ENCODE peak calls at places on chromosome 17, in six cellular contexts. W is DMS 273 treated with DMSO at 0.1 percent for 48 hours, X is T-helper 1 cell, Q is iPS-NIHi11, R is right lobe of liver, I is GF-D8. E is an unnamed sample.

GRCh38 chr17:8311131-8311790 is 1.2 kb downstream of the ARHGEF15 start:
- DNase-seq in R (no peak), Q (no peak), W (no peak), I (no peak), X (no peak), E (no peak)

GRCh38 chr17:39591958-39592954 is 15.5 kb downstream of the NEUROD2 start:
- DNase-seq in X (no peak), Q (peak), R (no peak), W (no peak), I (no peak), E (no peak)

GRCh38 chr17:42906772-42907171 is 6.2 kb downstream of the G6PC1 start:
- DNase-seq in W (no peak), X (no peak), R (no peak), Q (no peak), I (no peak), E (no peak)

GRCh38 chr17:35117984-35118383 is 1.7 kb downstream of the RAD51D start:
- DNase-seq in X (no peak), W (no peak), Q (no peak), I (no peak), R (no peak), E (no peak)

GRCh38 chr17:74045608-74046007 is 157.9 kb upstream of the RPL38 start:
- DNase-seq in W (no peak), I (no peak), R (no peak), Q (peak), X (no peak), E (no peak)

GRCh38 chr17:39662551-39663339 is 2.4 kb upstream of the TCAP start:
- DNase-seq in I (no peak), X (no peak), W (no peak), R (no peak), Q (peak), E (no peak)

GRCh38 chr17:35242805-35243458 is at the start of gene SLFN5:
- DNase-seq in W (peak), X (peak), R (peak), Q (peak), I (no peak), E (no peak)

GRCh38 chr17:40121191-40121885 is 433 bp upstream of the MSL1 start:
- DNase-seq in I (no peak), X (no peak), R (no peak), W (no peak), Q (no peak), E (no peak)

GRCh38 chr17:47882695-47883588 is 13.1 kb upstream of the SP2 start:
- DNase-seq in Q (no peak), I (no peak), X (no peak), R (peak), W (no peak), E (no peak)

GRCh38 chr17:38724337-38724988 is 5.7 kb upstream of the CISD3 start:
- DNase-seq in R (peak), W (peak), X (no peak), Q (no peak), I (no peak), E (peak)

GRCh38 chr17:43578699-43579569 is 32.8 kb upstream of the ETV4 start:
- DNase-seq in W (no peak), R (no peak), Q (no peak), X (no peak), I (no peak), E (peak)

E was measured in NCI-H524 treated with DMSO at 0.1 percent for 48 hours.